ENCODE peak calls at places on chromosomes 16 and 17, in four cellular contexts. U is cardiac muscle cell; F is RCC 7860; W is naive thymus-derived CD8-positive, alpha-beta T cell. X is an unnamed sample.
A peak's percentile ranks its signal among the peaks of the same experiment; 100 is the strongest.

GRCh38 chr16:58464047-58464915 is 35.7 kb upstream of the NDRG4 start:
- DNase-seq in U (no peak), W (no peak), F (no peak), X (peak; percentile 25)

GRCh38 chr17:47643116-47643515 is 6.6 kb upstream of the KPNB1 start:
- DNase-seq in W (no peak), F (no peak), U (no peak), X (no peak)

GRCh38 chr17:82384730-82385429 is 13.3 kb downstream of the UTS2R start:
- DNase-seq in W (no peak), F (peak; percentile 49), U (no peak), X (no peak)

GRCh38 chr16:8887952-8888560 is 5.9 kb downstream of the LITAFD start:
- DNase-seq in U (peak; percentile 44), F (peak; percentile 85), W (no peak), X (no peak)

GRCh38 chr17:38476549-38476948 is 48.3 kb downstream of the ARHGAP23 start:
- DNase-seq in U (peak; percentile 57), W (no peak), F (no peak), X (no peak)

GRCh38 chr16:1545044-1545736 is 11.7 kb downstream of the TMEM204 start:
- DNase-seq in F (no peak), U (no peak), W (no peak), X (no peak)

GRCh38 chr17:8463089-8463488 is 27.4 kb downstream of the NDEL1 start:
- DNase-seq in F (no peak), W (no peak), U (no peak), X (no peak)

GRCh38 chr17:43846221-43846712 is 709 bp upstream of the CD300LG start:
- DNase-seq in U (peak; percentile 88), F (peak; percentile 50), W (peak; percentile 67), X (peak; percentile 60)

GRCh38 chr17:80743181-80743771 is 198.6 kb downstream of the RPTOR start:
- DNase-seq in W (peak; percentile 77), U (no peak), F (no peak), X (no peak)

GRCh38 chr17:30235386-30236296 is at the start of gene SLC6A4:
- DNase-seq in F (no peak), W (no peak), U (peak; percentile 31), X (peak; percentile 28)

GRCh38 chr16:3590736-3591435 is 13.7 kb upstream of the NLRC3 start:
- DNase-seq in W (no peak), U (no peak), F (no peak), X (no peak)

GRCh38 chr17:56506349-56506748 is 87.2 kb upstream of the NOG start:
- DNase-seq in F (no peak), W (no peak), U (no peak), X (no peak)

GRCh38 chr16:2009791-2010510 is at the start of gene ZNF598:
- DNase-seq in W (peak; percentile 78), U (peak; percentile 90), F (peak; percentile 65), X (peak; percentile 93)

X was measured in A673.